ENCODE peak calls at places on chromosomes 16 and 17, in five cellular contexts. X, M, D, T and Y are unnamed samples.

GRCh38 chr16:16042076-16042475 is 92.7 kb downstream of the ABCC1 start:
- DNase-seq in X (peak; percentile 68), M (no peak), D (no peak), T (peak; percentile 27), Y (no peak)

GRCh38 chr17:29640413-29640812 is 17.7 kb upstream of the CORO6 start:
- DNase-seq in X (no peak), M (no peak), D (no peak), T (no peak), Y (no peak)

GRCh38 chr16:24188143-24188542 is 68.0 kb upstream of the CACNG3 start:
- DNase-seq in X (no peak), M (no peak), D (no peak), T (no peak), Y (no peak)

GRCh38 chr17:80884811-80885210 is 106.8 kb upstream of the CHMP6 start:
- DNase-seq in X (no peak), M (peak; percentile 13), D (no peak), T (no peak), Y (no peak)

GRCh38 chr17:48542114-48542955 is 2.6 kb downstream of the HOXB2 start:
- DNase-seq in X (no peak), M (no peak), D (no peak), T (peak; percentile 21), Y (no peak)

GRCh38 chr17:74757931-74758845 is 9.8 kb downstream of the NHERF1 start:
- DNase-seq in X (peak; percentile 51), M (peak; percentile 72), D (no peak), T (no peak), Y (no peak)

GRCh38 chr17:33328129-33328528 is 35.0 kb upstream of the ASIC2 start:
- DNase-seq in X (no peak), M (no peak), D (peak; percentile 31), T (no peak), Y (no peak)

GRCh38 chr16:81826523-81826922 is 47.4 kb downstream of the PLCG2 start:
- DNase-seq in X (no peak), M (no peak), D (no peak), T (no peak), Y (no peak)

GRCh38 chr17:35011671-35012216 is 31.4 kb downstream of the LIG3 start:
- DNase-seq in X (no peak), M (no peak), D (no peak), T (no peak), Y (no peak)

GRCh38 chr17:59431606-59432005 is 100.2 kb downstream of the YPEL2 start:
- DNase-seq in X (no peak), M (no peak), D (no peak), T (no peak), Y (no peak)

GRCh38 chr17:31052187-31052889 is 42.4 kb upstream of the NF1 start:
- DNase-seq in X (no peak), M (peak; percentile 22), D (no peak), T (peak; percentile 29), Y (no peak)

GRCh38 chr16:49020436-49020835 is 261.2 kb downstream of the CBLN1 start:
- DNase-seq in X (no peak), M (no peak), D (no peak), T (no peak), Y (no peak)

GRCh38 chr16:4656221-4656620 is 31.6 kb downstream of the MGRN1 start:
- DNase-seq in X (no peak), M (no peak), D (no peak), T (no peak), Y (no peak)

GRCh38 chr16:77995843-77996455 is 26.4 kb upstream of the CLEC3A start:
- DNase-seq in X (no peak), M (no peak), D (no peak), T (no peak), Y (no peak)

GRCh38 chr16:86202760-86203426 is 303.9 kb downstream of the IRF8 start:
- DNase-seq in X (no peak), M (no peak), D (no peak), T (no peak), Y (no peak)

GRCh38 chr17:76480676-76481075 is 13.3 kb downstream of the AANAT start:
- DNase-seq in X (no peak), M (no peak), D (no peak), T (no peak), Y (no peak)

GRCh38 chr17:42889809-42890208 is 10.8 kb upstream of the G6PC1 start:
- DNase-seq in X (no peak), M (no peak), D (no peak), T (no peak), Y (no peak)

GRCh38 chr16:53781023-53781605 is 77.2 kb downstream of the FTO start:
- DNase-seq in X (no peak), M (no peak), D (no peak), T (no peak), Y (no peak)

GRCh38 chr17:80769936-80770625 is 221.6 kb upstream of the CHMP6 start:
- DNase-seq in X (no peak), M (no peak), D (no peak), T (no peak), Y (no peak)

GRCh38 chr16:31461201-31461920 is 2.1 kb downstream of the ARMC5 start:
- DNase-seq in X (no peak), M (no peak), D (no peak), T (no peak), Y (no peak)

GRCh38 chr17:28700278-28700677 is 11.4 kb downstream of the PROCA1 start:
- DNase-seq in X (no peak), M (no peak), D (no peak), T (no peak), Y (no peak)

GRCh38 chr16:85675528-85675927 is 13.2 kb downstream of the GINS2 start:
- DNase-seq in X (no peak), M (no peak), D (peak; percentile 52), T (no peak), Y (no peak)

GRCh38 chr16:3022697-3023414 is 886 bp downstream of the HCFC1R1 start:
- DNase-seq in X (peak; percentile 57), M (no peak), D (no peak), T (no peak), Y (no peak)

GRCh38 chr16:70805787-70806186 is 4.8 kb upstream of the VAC14 start:
- DNase-seq in X (no peak), M (no peak), D (no peak), T (no peak), Y (no peak)

GRCh38 chr17:19346351-19347255 is 15.9 kb downstream of the B9D1 start:
- DNase-seq in X (peak; percentile 73), M (peak; percentile 62), D (no peak), T (peak; percentile 67), Y (no peak)

GRCh38 chr16:2675021-2675420 is 7.3 kb upstream of the KCTD5 start:
- DNase-seq in X (no peak), M (no peak), D (no peak), T (no peak), Y (no peak)

GRCh38 chr16:86946396-86946795 is 368.0 kb downstream of the FOXL1 start:
- DNase-seq in X (no peak), M (no peak), D (peak; percentile 67), T (no peak), Y (no peak)

GRCh38 chr17:81020767-81021497 is 14.0 kb upstream of the BAIAP2 start:
- DNase-seq in X (peak; percentile 18), M (no peak), D (no peak), T (peak; percentile 74), Y (no peak)

GRCh38 chr16:53511403-53512280 is 8.6 kb upstream of the AKTIP start:
- DNase-seq in X (no peak), M (peak; percentile 73), D (peak; percentile 89), T (no peak), Y (no peak)

GRCh38 chr17:39225308-39225973 is at the start of gene STAC2:
- DNase-seq in X (no peak), M (no peak), D (no peak), T (no peak), Y (no peak)
- H3K27me3 ChIP-seq in X (peaks cover 17% of the 10 kb centered on the region), M (no peaks in the 10 kb centered on the region), D (peaks cover 2% of the 10 kb centered on the region), T (peaks cover 25% of the 10 kb centered on the region), Y (no peaks in the 10 kb centered on the region)

GRCh38 chr17:64328875-64329405 is 61.7 kb downstream of the PECAM1 start:
- DNase-seq in X (no peak), M (no peak), D (no peak), T (no peak), Y (no peak)
- H3K4me3 ChIP-seq in X (no peak overlapping the region), M (no peak overlapping the region), D (no peak overlapping the region), T (no peak overlapping the region), Y (no peak overlapping the region)

DNA sequence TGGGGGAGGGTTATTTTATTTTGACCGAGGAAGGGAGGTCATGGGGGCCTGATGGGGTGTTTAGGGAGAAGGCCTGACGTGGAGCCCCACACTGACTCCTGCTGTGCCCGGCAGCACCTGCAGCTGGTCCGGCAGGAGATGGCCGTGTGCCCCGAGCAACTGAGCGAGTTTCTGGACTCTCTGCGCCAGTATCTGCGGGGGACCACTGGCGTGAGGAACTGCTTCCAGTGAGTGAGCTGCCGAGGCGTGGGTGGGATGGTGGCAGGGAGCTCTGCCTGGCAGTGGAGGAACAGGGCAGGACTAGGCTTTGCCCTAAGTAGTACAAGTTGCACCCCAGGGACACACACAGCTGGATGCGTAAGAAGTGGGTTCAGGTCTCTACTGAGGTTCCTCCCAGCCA is 30.0 kb downstream of the NECAB2 start:
- DNase-seq in X (no peak), M (no peak), D (no peak), T (no peak), Y (no peak)
- H3K27me3 ChIP-seq in X (no peaks in the 10 kb centered on the region), M (no peaks in the 10 kb centered on the region), D (no peaks in the 10 kb centered on the region), T (no peaks in the 10 kb centered on the region), Y (no peaks in the 10 kb centered on the region)

DNA sequence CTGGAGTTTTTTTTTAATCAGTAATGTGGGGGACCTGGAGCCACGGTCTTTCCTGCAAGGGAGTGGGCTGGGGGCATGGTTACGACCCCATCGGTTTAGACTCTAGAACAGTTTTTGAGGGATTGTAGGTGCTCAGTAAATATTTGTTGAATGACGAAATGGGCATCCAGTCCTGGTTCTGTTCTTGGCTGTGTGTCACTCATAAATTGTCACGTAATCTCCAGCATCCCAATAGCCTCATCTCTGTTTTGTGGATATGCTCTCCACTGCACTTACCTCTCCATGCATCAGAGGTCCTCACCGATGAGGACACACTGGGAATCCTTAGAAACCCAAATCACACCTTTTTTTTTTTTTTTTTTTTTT is 497 bp upstream of the SLC38A7 start:
- DNase-seq in X (no peak), M (no peak), D (no peak), T (no peak), Y (no peak)
- H3K4me3 ChIP-seq in X (peak overlapping the region; percentile 91), M (peak overlapping the region; percentile 85), D (peak overlapping the region; percentile 89), T (peak overlapping the region; percentile 89), Y (peak overlapping the region; percentile 93)

DNA sequence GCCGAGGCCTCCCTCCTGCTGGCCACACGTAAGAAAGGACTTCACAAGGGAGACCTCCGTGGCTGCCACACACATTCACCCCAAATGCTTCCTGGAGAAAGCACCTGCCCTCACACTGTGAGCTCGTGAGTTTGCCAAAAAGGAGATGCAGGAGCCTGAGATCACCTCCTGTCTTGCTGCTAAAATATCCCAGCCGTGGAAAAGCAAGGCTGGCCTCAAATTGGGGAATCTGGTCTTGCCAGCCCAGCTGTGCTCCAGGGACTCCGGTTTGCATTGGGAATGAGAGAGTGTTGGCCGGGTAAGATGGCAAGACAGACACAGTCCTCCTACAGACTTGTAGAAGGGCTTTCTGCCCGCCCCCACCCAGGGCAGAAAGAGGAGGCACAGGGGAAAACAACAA is 13.8 kb downstream of the RBFOX3 start:
- DNase-seq in X (no peak), M (no peak), D (no peak), T (no peak), Y (no peak)
- H3K27me3 ChIP-seq in X (peaks cover 94% of the 10 kb centered on the region), M (no peaks in the 10 kb centered on the region), D (no peaks in the 10 kb centered on the region), T (peaks cover 81% of the 10 kb centered on the region), Y (no peaks in the 10 kb centered on the region)